ENCODE peak calls at places on chromosomes 5 and 9, in five cellular contexts. U is left ventricle myocardium inferior; R is CD8-positive, alpha-beta T cell; P is GM10248; V is IMR-90. S is an unnamed sample.
A peak's percentile ranks its signal among the peaks of the same experiment; 100 is the strongest.

GRCh38 chr9:14314424-14314928 is 535 bp upstream of the NFIB start:
- DNase-seq in V (peak; percentile 66), R (no peak), U (peak; percentile 83), P (peak; percentile 15), S (no peak)

GRCh38 chr5:82684659-82685058 is 392.5 kb downstream of the TMEM167A start:
- DNase-seq in U (no peak), R (no peak), V (no peak), P (no peak), S (no peak)

GRCh38 chr5:172321593-172321992 is 38.0 kb upstream of the UBTD2 start:
- DNase-seq in P (no peak), U (no peak), R (no peak), V (no peak), S (no peak)

GRCh38 chr9:126474786-126475485 is 138.8 kb upstream of the LMX1B start:
- DNase-seq in R (no peak), P (no peak), V (peak; percentile 69), U (no peak), S (no peak)

GRCh38 chr9:2087500-2088313 is 72.6 kb downstream of the SMARCA2 start:
- DNase-seq in R (no peak), U (no peak), V (peak; percentile 52), P (peak; percentile 61), S (no peak)

GRCh38 chr5:173291722-173292658 is 36.2 kb downstream of the STC2 start:
- DNase-seq in V (peak; percentile 62), P (peak; percentile 42), U (no peak), R (no peak), S (no peak)

GRCh38 chr9:75855509-75855908 is 35.0 kb upstream of the PCSK5 start:
- DNase-seq in R (no peak), P (no peak), V (peak; percentile 4), U (no peak), S (no peak)

GRCh38 chr5:103646698-103647614 is 84.4 kb upstream of the NUDT12 start:
- DNase-seq in V (no peak), R (no peak), P (no peak), U (no peak), S (no peak)

GRCh38 chr9:128138001-128138400 is 10.5 kb upstream of the PTGES2 start:
- DNase-seq in V (no peak), R (no peak), P (no peak), U (no peak), S (no peak)

GRCh38 chr9:134185536-134186011 is 21.2 kb upstream of the RNU6ATAC start:
- DNase-seq in R (no peak), U (no peak), V (no peak), P (no peak), S (no peak)

GRCh38 chr5:125699860-125700259 is 723.3 kb upstream of the GRAMD2B start:
- DNase-seq in V (no peak), P (no peak), U (no peak), R (no peak), S (no peak)

GRCh38 chr9:90903731-90904422 is 102.3 kb downstream of the SYK start:
- DNase-seq in V (no peak), R (no peak), U (no peak), P (no peak), S (no peak)

GRCh38 chr9:84493284-84493947 is 152.9 kb upstream of the SLC28A3 start:
- DNase-seq in U (no peak), V (no peak), P (no peak), R (no peak), S (no peak)

GRCh38 chr9:79377315-79377855 is 194.4 kb upstream of the TLE4 start:
- DNase-seq in V (peak; percentile 54), U (no peak), R (no peak), P (no peak), S (no peak)

GRCh38 chr5:90843443-90843842 is 284.8 kb downstream of the ADGRV1 start:
- DNase-seq in P (no peak), U (no peak), R (no peak), V (no peak), S (no peak)

GRCh38 chr5:168218746-168219145 is 72.7 kb upstream of the WWC1 start:
- DNase-seq in V (no peak), U (no peak), P (no peak), R (no peak), S (no peak)

GRCh38 chr9:109751253-109751652 is 28.7 kb upstream of the PALM2AKAP2 start:
- DNase-seq in P (no peak), R (no peak), U (no peak), V (peak; percentile 82), S (no peak)

GRCh38 chr5:53031695-53032096 is 42.5 kb downstream of the ITGA2 start:
- DNase-seq in R (no peak), U (no peak), V (peak; percentile 98), P (no peak), S (no peak)

GRCh38 chr9:126491256-126491879 is 122.4 kb upstream of the LMX1B start:
- DNase-seq in R (peak; percentile 56), P (peak; percentile 69), U (no peak), V (peak; percentile 69), S (no peak)

GRCh38 chr5:150538007-150538917 is 30.3 kb downstream of the NDST1 start:
- DNase-seq in P (no peak), U (peak; percentile 42), V (peak; percentile 65), R (no peak), S (no peak)

GRCh38 chr5:155923784-155924183 is 403.2 kb upstream of the SGCD start:
- DNase-seq in P (no peak), U (no peak), R (no peak), V (no peak), S (no peak)

GRCh38 chr5:132070460-132071337 is 2.9 kb upstream of the CSF2 start:
- DNase-seq in V (peak; percentile 84), R (no peak), P (no peak), U (no peak), S (no peak)

GRCh38 chr9:131986576-131986975 is 93.1 kb downstream of the MED27 start:
- DNase-seq in R (no peak), P (no peak), V (peak; percentile 65), U (no peak), S (no peak)

GRCh38 chr9:89676281-89676680 is 71.5 kb downstream of the GADD45G start:
- DNase-seq in R (no peak), P (no peak), U (peak; percentile 75), V (no peak), S (no peak)

GRCh38 chr9:92850898-92851297 is 26.9 kb downstream of the ZNF484 start:
- DNase-seq in V (no peak), U (no peak), R (no peak), P (no peak), S (no peak)

GRCh38 chr9:135941288-135941995 is 19.7 kb downstream of the UBAC1 start:
- DNase-seq in R (no peak), P (no peak), U (no peak), V (no peak), S (no peak)

GRCh38 chr5:44885903-44886302 is 77.2 kb downstream of the MRPS30 start:
- DNase-seq in P (peak; percentile 41), U (no peak), V (no peak), R (no peak), S (no peak)

GRCh38 chr5:24642022-24642421 is 2.8 kb downstream of the CDH10 start:
- DNase-seq in U (no peak), P (no peak), R (no peak), V (peak; percentile 0), S (no peak)

GRCh38 chr5:172322028-172322965 is 38.7 kb upstream of the UBTD2 start:
- DNase-seq in U (no peak), P (peak; percentile 45), R (no peak), V (no peak), S (no peak)

GRCh38 chr9:120910643-120911042 is 16.0 kb downstream of the TRAF1 start:
- DNase-seq in V (no peak), R (no peak), U (no peak), P (no peak), S (no peak)

GRCh38 chr9:33187519-33188218 is 20.5 kb upstream of the B4GALT1 start:
- DNase-seq in U (peak; percentile 66), R (no peak), V (peak; percentile 79), P (no peak), S (no peak)

GRCh38 chr9:135073741-135074305 is 13.6 kb upstream of the OLFM1 start:
- DNase-seq in U (no peak), P (no peak), R (no peak), V (no peak), S (no peak)

GRCh38 chr9:77534376-77535057 is 113.6 kb downstream of the GNA14 start:
- DNase-seq in R (no peak), P (no peak), U (no peak), V (no peak), S (no peak)

GRCh38 chr9:134475051-134475790 is 149.0 kb downstream of the RXRA start:
- DNase-seq in P (peak; percentile 42), U (peak; percentile 85), V (peak; percentile 81), R (peak; percentile 46), S (no peak)

GRCh38 chr5:134540747-134541733 is 15.6 kb downstream of the JADE2 start:
- DNase-seq in P (peak; percentile 62), R (no peak), U (no peak), V (no peak), S (no peak)

GRCh38 chr9:112486221-112487007 is at the start of gene KIAA1958:
- DNase-seq in P (peak; percentile 96), V (peak; percentile 73), U (peak; percentile 79), R (peak; percentile 81), S (peak; percentile 91)

GRCh38 chr9:22452415-22453010 is 5.9 kb downstream of the DMRTA1 start:
- DNase-seq in R (peak; percentile 40), P (no peak), U (peak; percentile 26), V (peak; percentile 31), S (no peak)

GRCh38 chr9:14279671-14280070 is 34.3 kb downstream of the NFIB start:
- DNase-seq in V (peak; percentile 38), R (no peak), P (no peak), U (no peak), S (no peak)

GRCh38 chr9:35452481-35452880 is 37.4 kb upstream of the RUSC2 start:
- DNase-seq in R (no peak), U (no peak), P (no peak), V (no peak), S (no peak)

GRCh38 chr9:98192503-98193335 is at the start of gene CORO2A:
- DNase-seq in P (peak; percentile 89), R (peak; percentile 69), V (peak; percentile 63), U (peak; percentile 75), S (no peak)
- TF ChIP-seq CTCF in P (peak; percentile 33), R (no peak), V (peak; percentile 59), U (peak; percentile 47), S (peak; percentile 57)

GRCh38 chr5:417765-418559 is 25.0 kb upstream of the EXOC3 start:
- DNase-seq in R (no peak), V (no peak), P (no peak), U (no peak), S (no peak)
- TF ChIP-seq CTCF in R (no peak), V (no peak), P (no peak), U (no peak), S (no peak)

GRCh38 chr9:137028013-137028280 is at the start of gene ABCA2:
- DNase-seq in V (peak; percentile 12), P (no peak), R (no peak), U (no peak), S (no peak)
- TF ChIP-seq CTCF in V (no peak), P (no peak), R (no peak), U (no peak), S (no peak)

GRCh38 chr5:59660737-59661136 is 232.8 kb downstream of the PDE4D start:
- DNase-seq in V (peak; percentile 2), P (peak; percentile 20), R (no peak), U (no peak), S (no peak)
- TF ChIP-seq CTCF in V (peak; percentile 27), P (peak; percentile 50), R (no peak), U (peak; percentile 41), S (peak; percentile 54)

S was measured in osteocyte.